ENCODE peak calls at places on chromosomes 11 and 22, in nine cellular contexts. M, S, C, K, F, U, O, W and G are unnamed samples.

GRCh38 chr11:12787847-12788246 is 113.6 kb downstream of the TEAD1 start:
- DNase-seq in S (no peak), C (no peak), W (peak; percentile 90), U (no peak), M (peak; percentile 83), O (no peak), K (peak; percentile 93), F (no peak), G (no peak)

GRCh38 chr11:64027619-64028397 is 7.9 kb upstream of the FLRT1 start:
- DNase-seq in W (no peak), F (no peak), U (no peak), O (no peak), S (no peak), C (no peak), M (no peak), K (no peak), G (no peak)

GRCh38 chr11:73286240-73286810 is 14.2 kb downstream of the P2RY6 start:
- DNase-seq in C (no peak), K (no peak), W (no peak), F (no peak), S (peak; percentile 34), O (no peak), U (no peak), M (no peak), G (no peak)

GRCh38 chr11:69467646-69468045 is 13.8 kb upstream of the LINC01488 start:
- DNase-seq in C (no peak), U (no peak), S (no peak), K (no peak), F (peak; percentile 67), M (no peak), W (no peak), O (no peak), G (no peak)

GRCh38 chr22:25367756-25368155 is 148.3 kb downstream of the CRYBB2 start:
- DNase-seq in M (no peak), K (no peak), S (no peak), F (no peak), W (no peak), O (no peak), U (no peak), C (no peak), G (no peak)

GRCh38 chr11:119788911-119789560 is 60.0 kb upstream of the NECTIN1 start:
- DNase-seq in F (no peak), O (no peak), W (no peak), U (no peak), S (peak; percentile 35), K (no peak), M (no peak), C (peak; percentile 78), G (no peak)

GRCh38 chr22:50607366-50608020 is 6.9 kb downstream of the MAPK8IP2 start:
- DNase-seq in K (no peak), S (no peak), C (no peak), M (no peak), W (no peak), U (no peak), F (peak; percentile 26), O (peak; percentile 10), G (no peak)

GRCh38 chr11:68461284-68461861 is 821 bp downstream of the PPP6R3 start:
- DNase-seq in S (peak; percentile 10), F (no peak), W (peak; percentile 17), O (peak; percentile 16), M (no peak), K (peak; percentile 55), C (peak; percentile 62), U (no peak), G (no peak)

GRCh38 chr11:94563848-94564442 is 3.2 kb upstream of the PIWIL4 start:
- DNase-seq in K (no peak), M (no peak), O (no peak), F (no peak), U (no peak), W (no peak), S (no peak), C (no peak), G (no peak)

GRCh38 chr11:8260202-8260996 is 3.3 kb downstream of the LMO1 start:
- DNase-seq in F (no peak), M (no peak), K (no peak), O (no peak), U (no peak), S (peak; percentile 20), W (no peak), C (no peak), G (no peak)

GRCh38 chr11:64355078-64355940 is 3.7 kb upstream of the RPS6KA4 start:
- DNase-seq in C (peak; percentile 89), S (peak; percentile 90), U (peak; percentile 78), F (peak; percentile 85), W (peak; percentile 77), K (peak; percentile 75), M (peak; percentile 85), O (peak; percentile 64), G (peak; percentile 38)

GRCh38 chr22:27730649-27731433 is 70.7 kb downstream of the MN1 start:
- DNase-seq in F (no peak), M (no peak), C (no peak), W (no peak), O (no peak), U (no peak), S (peak; percentile 31), K (no peak), G (no peak)

GRCh38 chr11:20909995-20910726 is 240.8 kb downstream of the NELL1 start:
- DNase-seq in S (no peak), U (no peak), M (no peak), W (no peak), O (no peak), K (no peak), F (no peak), C (no peak), G (no peak)

GRCh38 chr11:130390071-130390758 is 38.2 kb downstream of the ADAMTS8 start:
- DNase-seq in W (peak; percentile 99), M (peak; percentile 82), F (no peak), O (no peak), K (peak; percentile 80), C (no peak), S (no peak), U (no peak), G (peak; percentile 48)

GRCh38 chr11:67024410-67024809 is 1.5 kb downstream of the SYT12 start:
- DNase-seq in F (no peak), C (no peak), S (no peak), W (no peak), K (peak; percentile 30), U (no peak), M (no peak), O (peak; percentile 65), G (no peak)

GRCh38 chr22:26681395-26681821 is 24.0 kb downstream of the MIAT start:
- DNase-seq in K (peak; percentile 88), S (peak; percentile 70), W (peak; percentile 67), C (no peak), M (peak; percentile 89), O (no peak), U (peak; percentile 21), F (no peak), G (no peak)

GRCh38 chr11:76793391-76793811 is 10.2 kb downstream of the TSKU start:
- DNase-seq in M (no peak), S (no peak), C (peak; percentile 27), O (no peak), W (no peak), K (no peak), F (no peak), U (no peak), G (no peak)

GRCh38 chr11:33747969-33748368 is 11.7 kb upstream of the CD59 start:
- DNase-seq in O (no peak), S (no peak), M (peak; percentile 42), F (no peak), W (peak; percentile 79), K (peak; percentile 55), C (no peak), U (no peak), G (no peak)

GRCh38 chr22:48568736-48569330 is 1258.8 kb downstream of the BRD1 start:
- DNase-seq in K (no peak), S (no peak), M (no peak), F (no peak), U (no peak), O (no peak), C (no peak), W (no peak), G (no peak)

GRCh38 chr11:75526192-75526541 is 426 bp upstream of the GDPD5 start:
- DNase-seq in C (no peak), F (no peak), W (no peak), S (no peak), U (no peak), M (no peak), O (no peak), K (no peak), G (no peak)
- TF ChIP-seq CTCF in C (no peak), F (no peak), W (no peak), S (no peak), U (no peak), M (no peak), O (no peak), K (no peak), G (no peak)

DNA sequence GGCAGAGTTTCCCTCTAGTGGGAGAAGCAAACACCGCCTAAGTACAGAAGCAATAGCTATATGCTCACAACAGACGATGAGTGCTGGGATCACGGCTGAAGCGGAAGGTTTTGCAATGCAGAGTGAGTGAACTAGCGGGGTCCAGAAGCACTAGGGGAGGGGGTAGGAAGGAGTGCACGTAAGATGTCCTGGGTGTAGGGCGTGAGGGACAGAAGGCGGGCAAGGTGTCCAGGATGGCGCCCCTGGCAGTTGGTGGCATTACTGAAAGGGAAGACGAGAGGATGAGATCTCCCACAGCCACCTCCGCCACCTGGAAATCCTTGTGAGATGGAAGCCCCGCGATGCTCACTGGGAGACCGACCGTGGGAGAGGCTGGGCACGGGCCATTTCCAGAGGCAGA is 81.0 kb downstream of the ETS1 start:
- DNase-seq in F (no peak), K (no peak), C (no peak), O (peak; percentile 37), S (no peak), M (no peak), W (no peak), U (no peak), G (no peak)
- TF ChIP-seq CTCF in F (no peak), K (no peak), C (no peak), O (no peak), S (no peak), M (peak; percentile 17), W (no peak), U (no peak), G (no peak)

DNA sequence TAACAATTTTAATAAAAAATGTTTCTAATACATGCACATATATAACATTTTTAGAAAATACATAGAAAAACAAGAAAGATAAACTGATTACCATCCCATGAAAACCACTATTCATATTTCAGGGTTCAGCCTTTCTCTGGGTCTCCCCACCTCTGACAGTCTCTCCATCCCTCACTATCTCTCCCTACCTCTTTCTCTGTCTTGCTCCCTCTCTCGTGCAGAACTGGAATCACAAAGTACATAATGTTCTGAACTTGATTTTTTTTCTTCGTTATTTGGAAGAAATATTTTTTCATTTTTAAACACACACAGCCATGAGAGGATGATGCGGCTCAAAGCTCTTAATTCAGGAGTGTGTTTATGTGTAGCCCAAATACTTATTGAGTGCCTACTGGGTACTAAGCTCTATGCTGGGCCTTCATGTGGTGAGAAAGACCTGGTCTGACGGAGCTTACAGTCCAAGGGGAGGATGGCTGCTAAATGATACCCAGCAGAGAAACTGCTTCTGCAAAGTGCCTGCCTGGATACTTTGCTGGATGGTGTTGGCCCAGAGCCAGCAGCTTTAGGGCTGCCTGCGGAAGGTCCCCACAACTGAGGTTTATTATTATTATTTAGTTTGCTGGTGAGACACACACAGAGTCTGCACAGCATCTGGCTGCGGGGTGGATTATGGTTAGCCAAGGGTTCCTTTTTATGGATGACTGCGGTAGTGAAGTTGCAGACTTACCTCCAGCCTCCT is 42.6 kb downstream of the SC5D start:
- DNase-seq in U (no peak), S (no peak), W (no peak), F (no peak), O (no peak), K (no peak), M (no peak), C (no peak), G (no peak)
- TF ChIP-seq CTCF in U (no peak), S (no peak), W (no peak), F (peak; percentile 14), O (no peak), K (peak; percentile 34), M (peak; percentile 15), C (no peak), G (peak; percentile 13)

GRCh38 chr11:115499891-115500290 is 4.3 kb downstream of the CADM1 start:
- DNase-seq in O (no peak), M (no peak), S (no peak), F (no peak), U (no peak), K (no peak), W (no peak), C (no peak), G (no peak)
- TF ChIP-seq CTCF in O (no peak), M (no peak), S (no peak), F (no peak), U (no peak), K (no peak), W (no peak), C (no peak), G (no peak)